ENCODE peak calls at places on chromosome 3, in nine cellular contexts. One of them, this sample, is unnamed.
A peak's percentile ranks its signal among the peaks of the same experiment; 100 is the strongest.

GRCh38 chr3:38580450-38581382 is 68.8 kb downstream of the SCN5A start:
- DNase-seq in cardiac fibroblast: no peak
- DNase-seq in astrocyte of the spinal cord: no peak
- DNase-seq in right atrium auricular region: peak; percentile 54
- DNase-seq in dorsolateral prefrontal cortex: no peak
- DNase-seq in fibroblast of lung: no peak
- DNase-seq in heart right ventricle: no peak
- DNase-seq in GM06990: no peak
- DNase-seq in HL-60: no peak
- DNase-seq in this sample: no peak

GRCh38 chr3:12891985-12892839 is 50.8 kb upstream of the RPL32 start:
- DNase-seq in dorsolateral prefrontal cortex: no peak
- DNase-seq in right atrium auricular region: no peak
- DNase-seq in heart right ventricle: no peak
- DNase-seq in fibroblast of lung: peak; percentile 52
- DNase-seq in HL-60: peak; percentile 26
- DNase-seq in cardiac fibroblast: peak; percentile 73
- DNase-seq in astrocyte of the spinal cord: peak; percentile 57
- DNase-seq in GM06990: no peak
- DNase-seq in this sample: peak; percentile 76

GRCh38 chr3:148790841-148791240 is 36.8 kb upstream of the CPB1 start:
- DNase-seq in heart right ventricle: peak; percentile 27
- DNase-seq in fibroblast of lung: peak; percentile 65
- DNase-seq in GM06990: no peak
- DNase-seq in astrocyte of the spinal cord: peak; percentile 60
- DNase-seq in right atrium auricular region: no peak
- DNase-seq in cardiac fibroblast: peak; percentile 4
- DNase-seq in dorsolateral prefrontal cortex: peak; percentile 50
- DNase-seq in HL-60: peak; percentile 22
- DNase-seq in this sample: peak; percentile 11

GRCh38 chr3:197372076-197372661 is 73.8 kb upstream of the DLG1 start:
- DNase-seq in GM06990: no peak
- DNase-seq in dorsolateral prefrontal cortex: no peak
- DNase-seq in fibroblast of lung: peak; percentile 97
- DNase-seq in heart right ventricle: no peak
- DNase-seq in cardiac fibroblast: peak; percentile 76
- DNase-seq in astrocyte of the spinal cord: peak; percentile 92
- DNase-seq in right atrium auricular region: peak; percentile 58
- DNase-seq in HL-60: no peak
- DNase-seq in this sample: peak; percentile 80

GRCh38 chr3:127061641-127062040 is 78.7 kb downstream of the PLXNA1 start:
- DNase-seq in astrocyte of the spinal cord: no peak
- DNase-seq in dorsolateral prefrontal cortex: no peak
- DNase-seq in fibroblast of lung: no peak
- DNase-seq in HL-60: no peak
- DNase-seq in right atrium auricular region: no peak
- DNase-seq in GM06990: no peak
- DNase-seq in heart right ventricle: no peak
- DNase-seq in cardiac fibroblast: no peak
- DNase-seq in this sample: no peak

GRCh38 chr3:171561601-171562323 is 101.6 kb upstream of the TNIK start:
- DNase-seq in cardiac fibroblast: peak; percentile 19
- DNase-seq in right atrium auricular region: no peak
- DNase-seq in astrocyte of the spinal cord: no peak
- DNase-seq in dorsolateral prefrontal cortex: no peak
- DNase-seq in heart right ventricle: no peak
- DNase-seq in fibroblast of lung: no peak
- DNase-seq in GM06990: peak; percentile 23
- DNase-seq in HL-60: no peak
- DNase-seq in this sample: peak; percentile 38

GRCh38 chr3:42640129-42640528 is 13.4 kb upstream of the ZBTB47 start:
- DNase-seq in HL-60: no peak
- DNase-seq in heart right ventricle: no peak
- DNase-seq in dorsolateral prefrontal cortex: no peak
- DNase-seq in fibroblast of lung: no peak
- DNase-seq in GM06990: no peak
- DNase-seq in cardiac fibroblast: no peak
- DNase-seq in astrocyte of the spinal cord: no peak
- DNase-seq in right atrium auricular region: no peak
- DNase-seq in this sample: no peak

GRCh38 chr3:55167586-55168317 is 239.9 kb upstream of the LRTM1 start:
- DNase-seq in heart right ventricle: no peak
- DNase-seq in cardiac fibroblast: peak; percentile 23
- DNase-seq in dorsolateral prefrontal cortex: no peak
- DNase-seq in GM06990: no peak
- DNase-seq in fibroblast of lung: peak; percentile 84
- DNase-seq in right atrium auricular region: no peak
- DNase-seq in HL-60: no peak
- DNase-seq in astrocyte of the spinal cord: peak; percentile 65
- DNase-seq in this sample: no peak

GRCh38 chr3:189460511-189460910 is 170.7 kb upstream of the TP63 start:
- DNase-seq in right atrium auricular region: no peak
- DNase-seq in heart right ventricle: no peak
- DNase-seq in astrocyte of the spinal cord: no peak
- DNase-seq in dorsolateral prefrontal cortex: no peak
- DNase-seq in fibroblast of lung: no peak
- DNase-seq in cardiac fibroblast: no peak
- DNase-seq in GM06990: no peak
- DNase-seq in HL-60: no peak
- DNase-seq in this sample: no peak

GRCh38 chr3:151926956-151927355 is 53.5 kb downstream of the SUCNR1 start:
- DNase-seq in right atrium auricular region: no peak
- DNase-seq in fibroblast of lung: peak; percentile 88
- DNase-seq in cardiac fibroblast: no peak
- DNase-seq in heart right ventricle: no peak
- DNase-seq in HL-60: no peak
- DNase-seq in astrocyte of the spinal cord: peak; percentile 85
- DNase-seq in dorsolateral prefrontal cortex: no peak
- DNase-seq in GM06990: no peak
- DNase-seq in this sample: no peak

GRCh38 chr3:12400795-12401194 is 83.5 kb upstream of the TSEN2 start:
- DNase-seq in cardiac fibroblast: peak; percentile 79
- DNase-seq in heart right ventricle: no peak
- DNase-seq in GM06990: no peak
- DNase-seq in astrocyte of the spinal cord: peak; percentile 84
- DNase-seq in fibroblast of lung: peak; percentile 91
- DNase-seq in HL-60: no peak
- DNase-seq in right atrium auricular region: no peak
- DNase-seq in dorsolateral prefrontal cortex: no peak
- DNase-seq in this sample: peak; percentile 79

GRCh38 chr3:17775073-17775472 is 32.6 kb upstream of the TBC1D5 start:
- DNase-seq in GM06990: no peak
- DNase-seq in heart right ventricle: no peak
- DNase-seq in dorsolateral prefrontal cortex: no peak
- DNase-seq in HL-60: no peak
- DNase-seq in fibroblast of lung: no peak
- DNase-seq in astrocyte of the spinal cord: no peak
- DNase-seq in right atrium auricular region: no peak
- DNase-seq in cardiac fibroblast: no peak
- DNase-seq in this sample: no peak

GRCh38 chr3:17771177-17772048 is 29.0 kb upstream of the TBC1D5 start:
- DNase-seq in HL-60: no peak
- DNase-seq in heart right ventricle: no peak
- DNase-seq in right atrium auricular region: no peak
- DNase-seq in astrocyte of the spinal cord: no peak
- DNase-seq in dorsolateral prefrontal cortex: no peak
- DNase-seq in fibroblast of lung: no peak
- DNase-seq in cardiac fibroblast: peak; percentile 25
- DNase-seq in GM06990: no peak
- DNase-seq in this sample: peak; percentile 45

GRCh38 chr3:17770682-17771081 is 28.3 kb upstream of the TBC1D5 start:
- DNase-seq in fibroblast of lung: no peak
- DNase-seq in astrocyte of the spinal cord: no peak
- DNase-seq in GM06990: no peak
- DNase-seq in cardiac fibroblast: no peak
- DNase-seq in HL-60: no peak
- DNase-seq in right atrium auricular region: no peak
- DNase-seq in dorsolateral prefrontal cortex: no peak
- DNase-seq in heart right ventricle: no peak
- DNase-seq in this sample: no peak

GRCh38 chr3:17772556-17772955 is 30.1 kb upstream of the TBC1D5 start:
- DNase-seq in fibroblast of lung: no peak
- DNase-seq in GM06990: no peak
- DNase-seq in HL-60: no peak
- DNase-seq in cardiac fibroblast: no peak
- DNase-seq in right atrium auricular region: no peak
- DNase-seq in dorsolateral prefrontal cortex: no peak
- DNase-seq in astrocyte of the spinal cord: no peak
- DNase-seq in heart right ventricle: no peak
- DNase-seq in this sample: no peak
- TF ChIP-seq CTCF in fibroblast of lung: no peak
- TF ChIP-seq CTCF in GM06990: no peak
- TF ChIP-seq CTCF in HL-60: no peak
- TF ChIP-seq CTCF in cardiac fibroblast: no peak
- TF ChIP-seq CTCF in right atrium auricular region: no peak
- TF ChIP-seq CTCF in dorsolateral prefrontal cortex: no peak
- TF ChIP-seq CTCF in astrocyte of the spinal cord: no peak
- TF ChIP-seq CTCF in heart right ventricle: no peak
- TF ChIP-seq CTCF in this sample: no peak

DNA sequence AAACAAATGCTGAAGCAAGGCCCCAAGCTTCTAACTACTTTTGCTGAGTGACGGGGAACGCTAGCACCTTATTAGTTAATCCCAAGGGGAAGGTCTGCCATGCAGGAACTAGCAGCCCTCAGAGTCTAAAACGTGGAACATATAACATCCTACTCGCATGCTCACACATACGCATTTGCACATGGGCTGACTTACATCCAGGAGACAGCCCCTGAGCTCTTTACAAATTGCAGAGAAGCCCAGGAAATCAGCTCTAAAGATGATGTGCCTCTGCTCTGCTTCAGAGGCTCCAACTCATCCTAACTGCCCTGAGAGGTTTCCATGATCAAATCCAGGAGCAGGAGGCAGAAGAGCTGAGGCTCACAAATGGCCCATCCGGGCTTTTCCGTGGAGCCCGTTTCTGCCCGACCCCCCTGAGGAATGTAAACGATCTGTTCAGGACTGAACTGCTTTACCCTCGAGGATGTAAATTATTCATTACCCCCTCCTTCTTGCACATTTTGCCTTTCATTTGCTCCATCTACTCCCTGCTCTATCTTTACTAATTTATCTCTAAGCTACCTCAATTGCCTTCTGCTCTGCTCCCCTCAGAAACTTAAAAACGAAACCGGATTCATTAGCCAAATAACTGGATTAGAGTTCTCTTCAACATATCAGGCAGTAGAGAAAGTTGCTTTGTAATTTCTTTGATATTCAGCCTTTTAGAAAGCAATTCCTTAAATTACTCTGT is 141.9 kb upstream of the CCDC54 start:
- DNase-seq in fibroblast of lung: peak; percentile 25
- DNase-seq in GM06990: no peak
- DNase-seq in dorsolateral prefrontal cortex: no peak
- DNase-seq in right atrium auricular region: no peak
- DNase-seq in astrocyte of the spinal cord: no peak
- DNase-seq in HL-60: no peak
- DNase-seq in heart right ventricle: no peak
- DNase-seq in cardiac fibroblast: peak; percentile 43
- DNase-seq in this sample: peak; percentile 36
- H3K4me3 ChIP-seq in fibroblast of lung: peak overlapping the region; percentile 75
- H3K4me3 ChIP-seq in GM06990: no peak overlapping the region
- H3K4me3 ChIP-seq in dorsolateral prefrontal cortex: peak overlapping the region; percentile 70
- H3K4me3 ChIP-seq in right atrium auricular region: peak overlapping the region; percentile 45
- H3K4me3 ChIP-seq in astrocyte of the spinal cord: peak overlapping the region; percentile 44
- H3K4me3 ChIP-seq in HL-60: peak overlapping the region; percentile 35
- H3K4me3 ChIP-seq in heart right ventricle: peak overlapping the region; percentile 47
- H3K4me3 ChIP-seq in cardiac fibroblast: peak overlapping the region; percentile 27
- H3K4me3 ChIP-seq in this sample: peak overlapping the region; percentile 56

DNA sequence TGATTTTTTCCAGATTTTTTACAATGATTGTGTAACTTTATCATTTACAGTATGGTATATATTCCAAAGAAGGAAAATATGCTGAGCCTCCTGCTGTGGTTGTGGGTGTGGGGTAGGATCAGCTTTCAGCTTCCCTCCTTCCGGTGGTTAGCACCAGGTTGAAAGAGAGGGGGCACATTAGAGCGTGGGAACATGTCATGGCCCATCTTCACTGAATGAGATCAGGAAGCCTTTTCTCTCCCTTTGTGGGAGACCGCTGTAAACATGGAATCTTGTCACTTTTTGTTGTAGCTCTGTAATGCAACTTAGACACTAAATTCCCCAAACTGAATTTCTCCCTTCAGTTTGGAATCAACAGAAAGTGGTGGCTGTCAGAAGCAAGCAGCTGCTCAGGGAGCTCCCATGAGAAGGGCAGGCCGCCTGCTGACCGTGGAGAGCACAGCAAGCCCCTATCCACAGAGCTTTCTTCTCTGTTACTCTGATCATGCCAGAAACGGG is 86.7 kb upstream of the LIMD1 start:
- DNase-seq in astrocyte of the spinal cord: peak; percentile 85
- DNase-seq in right atrium auricular region: no peak
- DNase-seq in fibroblast of lung: peak; percentile 77
- DNase-seq in GM06990: no peak
- DNase-seq in HL-60: no peak
- DNase-seq in cardiac fibroblast: peak; percentile 80
- DNase-seq in dorsolateral prefrontal cortex: no peak
- DNase-seq in heart right ventricle: peak; percentile 41
- DNase-seq in this sample: peak; percentile 67
- TF ChIP-seq CTCF in astrocyte of the spinal cord: peak; percentile 73
- TF ChIP-seq CTCF in right atrium auricular region: no peak
- TF ChIP-seq CTCF in fibroblast of lung: peak; percentile 79
- TF ChIP-seq CTCF in GM06990: no peak
- TF ChIP-seq CTCF in HL-60: no peak
- TF ChIP-seq CTCF in cardiac fibroblast: peak; percentile 71
- TF ChIP-seq CTCF in dorsolateral prefrontal cortex: peak; percentile 43
- TF ChIP-seq CTCF in heart right ventricle: no peak
- TF ChIP-seq CTCF in this sample: peak; percentile 70

GRCh38 chr3:184563941-184564684 is 2.5 kb downstream of the EPHB3 start:
- DNase-seq in fibroblast of lung: no peak
- DNase-seq in GM06990: no peak
- DNase-seq in cardiac fibroblast: no peak
- DNase-seq in astrocyte of the spinal cord: no peak
- DNase-seq in right atrium auricular region: no peak
- DNase-seq in heart right ventricle: no peak
- DNase-seq in dorsolateral prefrontal cortex: no peak
- DNase-seq in HL-60: no peak
- DNase-seq in this sample: no peak

GRCh38 chr3:184565421-184566211 is 4.0 kb downstream of the EPHB3 start:
- DNase-seq in fibroblast of lung: peak; percentile 94
- DNase-seq in dorsolateral prefrontal cortex: peak; percentile 67
- DNase-seq in heart right ventricle: no peak
- DNase-seq in HL-60: no peak
- DNase-seq in cardiac fibroblast: peak; percentile 81
- DNase-seq in right atrium auricular region: no peak
- DNase-seq in astrocyte of the spinal cord: peak; percentile 86
- DNase-seq in GM06990: no peak
- DNase-seq in this sample: peak; percentile 56

GRCh38 chr3:184562875-184563568 is 1.4 kb downstream of the EPHB3 start:
- DNase-seq in GM06990: no peak
- DNase-seq in dorsolateral prefrontal cortex: peak; percentile 61
- DNase-seq in astrocyte of the spinal cord: no peak
- DNase-seq in cardiac fibroblast: no peak
- DNase-seq in fibroblast of lung: peak; percentile 36
- DNase-seq in heart right ventricle: no peak
- DNase-seq in right atrium auricular region: no peak
- DNase-seq in HL-60: no peak
- DNase-seq in this sample: no peak

GRCh38 chr3:184563569-184563925 is 2.0 kb downstream of the EPHB3 start:
- DNase-seq in astrocyte of the spinal cord: no peak
- DNase-seq in dorsolateral prefrontal cortex: no peak
- DNase-seq in GM06990: no peak
- DNase-seq in cardiac fibroblast: no peak
- DNase-seq in HL-60: no peak
- DNase-seq in fibroblast of lung: no peak
- DNase-seq in right atrium auricular region: no peak
- DNase-seq in heart right ventricle: no peak
- DNase-seq in this sample: no peak

GRCh38 chr3:184564685-184565385 is 3.2 kb downstream of the EPHB3 start:
- DNase-seq in right atrium auricular region: no peak
- DNase-seq in dorsolateral prefrontal cortex: no peak
- DNase-seq in astrocyte of the spinal cord: no peak
- DNase-seq in heart right ventricle: no peak
- DNase-seq in fibroblast of lung: no peak
- DNase-seq in GM06990: no peak
- DNase-seq in HL-60: no peak
- DNase-seq in cardiac fibroblast: no peak
- DNase-seq in this sample: no peak
- H3K4me3 ChIP-seq in right atrium auricular region: no peak overlapping the region
- H3K4me3 ChIP-seq in dorsolateral prefrontal cortex: peak overlapping the region; percentile 18
- H3K4me3 ChIP-seq in astrocyte of the spinal cord: no peak overlapping the region
- H3K4me3 ChIP-seq in heart right ventricle: no peak overlapping the region
- H3K4me3 ChIP-seq in fibroblast of lung: no peak overlapping the region
- H3K4me3 ChIP-seq in GM06990: no peak overlapping the region
- H3K4me3 ChIP-seq in HL-60: no peak overlapping the region
- H3K4me3 ChIP-seq in cardiac fibroblast: no peak overlapping the region
- H3K4me3 ChIP-seq in this sample: no peak overlapping the region

This sample was measured in fibroblast of pulmonary artery.